ENCODE peak calls at places on chromosomes 12 and 14, in seven cellular contexts. One of them, this sample, is unnamed.

GRCh38 chr14:75499084-75499875 is 23.0 kb upstream of the BATF start:
- DNase-seq in CD8-positive, alpha-beta T cell: no peak
- DNase-seq in right lobe of liver: no peak
- DNase-seq in fibroblast of lung: no peak
- DNase-seq in GF-D8: no peak
- DNase-seq in HT1080: no peak
- DNase-seq in heart right ventricle: no peak
- DNase-seq in this sample: no peak

GRCh38 chr14:104202259-104203070 is 64.1 kb downstream of the KIF26A start:
- DNase-seq in CD8-positive, alpha-beta T cell: no peak
- DNase-seq in right lobe of liver: no peak
- DNase-seq in fibroblast of lung: no peak
- DNase-seq in GF-D8: no peak
- DNase-seq in HT1080: no peak
- DNase-seq in heart right ventricle: no peak
- DNase-seq in this sample: no peak

GRCh38 chr12:69355363-69356035 is 4.0 kb upstream of the YEATS4 start:
- DNase-seq in CD8-positive, alpha-beta T cell: no peak
- DNase-seq in right lobe of liver: no peak
- DNase-seq in fibroblast of lung: no peak
- DNase-seq in GF-D8: no peak
- DNase-seq in HT1080: no peak
- DNase-seq in heart right ventricle: no peak
- DNase-seq in this sample: no peak

GRCh38 chr14:33918256-33918655 is 32.6 kb downstream of the EGLN3 start:
- DNase-seq in CD8-positive, alpha-beta T cell: no peak
- DNase-seq in right lobe of liver: no peak
- DNase-seq in fibroblast of lung: no peak
- DNase-seq in GF-D8: no peak
- DNase-seq in HT1080: no peak
- DNase-seq in heart right ventricle: no peak
- DNase-seq in this sample: no peak

GRCh38 chr12:124727244-124727673 is 136.4 kb downstream of the SCARB1 start:
- DNase-seq in CD8-positive, alpha-beta T cell: no peak
- DNase-seq in right lobe of liver: peak
- DNase-seq in fibroblast of lung: peak
- DNase-seq in GF-D8: peak
- DNase-seq in HT1080: peak
- DNase-seq in heart right ventricle: peak
- DNase-seq in this sample: peak

GRCh38 chr12:92987362-92987761 is 58.3 kb upstream of the EEA1 start:
- DNase-seq in CD8-positive, alpha-beta T cell: no peak
- DNase-seq in right lobe of liver: no peak
- DNase-seq in fibroblast of lung: peak
- DNase-seq in GF-D8: peak
- DNase-seq in HT1080: peak
- DNase-seq in heart right ventricle: no peak
- DNase-seq in this sample: no peak

GRCh38 chr14:34843011-34843554 is 32.1 kb downstream of the BAZ1A start:
- DNase-seq in CD8-positive, alpha-beta T cell: no peak
- DNase-seq in right lobe of liver: no peak
- DNase-seq in fibroblast of lung: peak
- DNase-seq in GF-D8: peak
- DNase-seq in HT1080: peak
- DNase-seq in heart right ventricle: no peak
- DNase-seq in this sample: no peak

GRCh38 chr14:52862652-52863338 is 71.4 kb upstream of the GNPNAT1 start:
- DNase-seq in CD8-positive, alpha-beta T cell: no peak
- DNase-seq in right lobe of liver: no peak
- DNase-seq in fibroblast of lung: peak
- DNase-seq in GF-D8: no peak
- DNase-seq in HT1080: no peak
- DNase-seq in heart right ventricle: no peak
- DNase-seq in this sample: no peak

GRCh38 chr14:35940291-35940690 is 114.2 kb downstream of the BRMS1L start:
- DNase-seq in CD8-positive, alpha-beta T cell: no peak
- DNase-seq in right lobe of liver: no peak
- DNase-seq in fibroblast of lung: peak
- DNase-seq in GF-D8: no peak
- DNase-seq in HT1080: no peak
- DNase-seq in heart right ventricle: no peak
- DNase-seq in this sample: no peak

GRCh38 chr12:3293446-3294161 is 197.4 kb upstream of the PRMT8 start:
- DNase-seq in CD8-positive, alpha-beta T cell: no peak
- DNase-seq in right lobe of liver: no peak
- DNase-seq in fibroblast of lung: no peak
- DNase-seq in GF-D8: no peak
- DNase-seq in HT1080: peak
- DNase-seq in heart right ventricle: no peak
- DNase-seq in this sample: no peak

GRCh38 chr14:26598081-26598671 is 343 bp upstream of the NOVA1 start:
- DNase-seq in CD8-positive, alpha-beta T cell: peak
- DNase-seq in right lobe of liver: peak
- DNase-seq in fibroblast of lung: peak
- DNase-seq in GF-D8: no peak
- DNase-seq in HT1080: peak
- DNase-seq in heart right ventricle: peak
- DNase-seq in this sample: no peak

GRCh38 chr12:6469609-6470374 is 685 bp downstream of the VAMP1 start:
- DNase-seq in CD8-positive, alpha-beta T cell: no peak
- DNase-seq in right lobe of liver: no peak
- DNase-seq in fibroblast of lung: peak
- DNase-seq in GF-D8: no peak
- DNase-seq in HT1080: no peak
- DNase-seq in heart right ventricle: no peak
- DNase-seq in this sample: no peak

GRCh38 chr14:100078997-100079561 is 13.9 kb downstream of the EVL start:
- DNase-seq in CD8-positive, alpha-beta T cell: peak
- DNase-seq in right lobe of liver: no peak
- DNase-seq in fibroblast of lung: peak
- DNase-seq in GF-D8: peak
- DNase-seq in HT1080: peak
- DNase-seq in heart right ventricle: peak
- DNase-seq in this sample: peak

GRCh38 chr12:4850857-4851380 is 58.8 kb upstream of the KCNA1 start:
- DNase-seq in CD8-positive, alpha-beta T cell: no peak
- DNase-seq in right lobe of liver: no peak
- DNase-seq in fibroblast of lung: no peak
- DNase-seq in GF-D8: no peak
- DNase-seq in HT1080: no peak
- DNase-seq in heart right ventricle: no peak
- DNase-seq in this sample: no peak

GRCh38 chr14:99749763-99750715 is 43.2 kb upstream of the EML1 start:
- DNase-seq in CD8-positive, alpha-beta T cell: no peak
- DNase-seq in right lobe of liver: peak
- DNase-seq in fibroblast of lung: no peak
- DNase-seq in GF-D8: no peak
- DNase-seq in HT1080: no peak
- DNase-seq in heart right ventricle: peak
- DNase-seq in this sample: no peak

GRCh38 chr14:38737657-38738056 is 365.4 kb downstream of the SEC23A start:
- DNase-seq in CD8-positive, alpha-beta T cell: no peak
- DNase-seq in right lobe of liver: peak
- DNase-seq in fibroblast of lung: no peak
- DNase-seq in GF-D8: no peak
- DNase-seq in HT1080: no peak
- DNase-seq in heart right ventricle: no peak
- DNase-seq in this sample: no peak

GRCh38 chr14:96567289-96567899 is 65.2 kb downstream of the PAPOLA start:
- DNase-seq in CD8-positive, alpha-beta T cell: no peak
- DNase-seq in right lobe of liver: no peak
- DNase-seq in fibroblast of lung: peak
- DNase-seq in GF-D8: no peak
- DNase-seq in HT1080: peak
- DNase-seq in heart right ventricle: no peak
- DNase-seq in this sample: no peak

GRCh38 chr14:48937796-48938195 is 648.4 kb downstream of the RPS29 start:
- DNase-seq in CD8-positive, alpha-beta T cell: no peak
- DNase-seq in right lobe of liver: no peak
- DNase-seq in fibroblast of lung: no peak
- DNase-seq in GF-D8: no peak
- DNase-seq in HT1080: peak
- DNase-seq in heart right ventricle: no peak
- DNase-seq in this sample: no peak

GRCh38 chr14:99968156-99968920 is 96.9 kb upstream of the EVL start:
- DNase-seq in CD8-positive, alpha-beta T cell: no peak
- DNase-seq in right lobe of liver: no peak
- DNase-seq in fibroblast of lung: peak
- DNase-seq in GF-D8: no peak
- DNase-seq in HT1080: peak
- DNase-seq in heart right ventricle: no peak
- DNase-seq in this sample: no peak

GRCh38 chr12:22499445-22499844 is 44.9 kb downstream of the C2CD5 start:
- DNase-seq in CD8-positive, alpha-beta T cell: no peak
- DNase-seq in right lobe of liver: no peak
- DNase-seq in fibroblast of lung: no peak
- DNase-seq in GF-D8: no peak
- DNase-seq in HT1080: no peak
- DNase-seq in heart right ventricle: no peak
- DNase-seq in this sample: no peak

GRCh38 chr12:62537544-62537943 is 70.9 kb downstream of the MON2 start:
- DNase-seq in CD8-positive, alpha-beta T cell: no peak
- DNase-seq in right lobe of liver: no peak
- DNase-seq in fibroblast of lung: peak
- DNase-seq in GF-D8: no peak
- DNase-seq in HT1080: peak
- DNase-seq in heart right ventricle: no peak
- DNase-seq in this sample: no peak

GRCh38 chr12:51631591-51631990 is 40.6 kb downstream of the SCN8A start:
- DNase-seq in CD8-positive, alpha-beta T cell: no peak
- DNase-seq in right lobe of liver: no peak
- DNase-seq in fibroblast of lung: peak
- DNase-seq in GF-D8: no peak
- DNase-seq in HT1080: peak
- DNase-seq in heart right ventricle: no peak
- DNase-seq in this sample: no peak

GRCh38 chr12:105570944-105571343 is 240.5 kb downstream of the C12orf75 start:
- DNase-seq in CD8-positive, alpha-beta T cell: no peak
- DNase-seq in right lobe of liver: no peak
- DNase-seq in fibroblast of lung: no peak
- DNase-seq in GF-D8: no peak
- DNase-seq in HT1080: no peak
- DNase-seq in heart right ventricle: no peak
- DNase-seq in this sample: no peak

GRCh38 chr12:94049718-94050117 is 98.7 kb upstream of the PLXNC1 start:
- DNase-seq in CD8-positive, alpha-beta T cell: no peak
- DNase-seq in right lobe of liver: no peak
- DNase-seq in fibroblast of lung: no peak
- DNase-seq in GF-D8: no peak
- DNase-seq in HT1080: no peak
- DNase-seq in heart right ventricle: no peak
- DNase-seq in this sample: no peak

GRCh38 chr12:50057896-50058670 is 687 bp downstream of the ASIC1 start:
- DNase-seq in CD8-positive, alpha-beta T cell: peak
- DNase-seq in right lobe of liver: peak
- DNase-seq in fibroblast of lung: no peak
- DNase-seq in GF-D8: no peak
- DNase-seq in HT1080: no peak
- DNase-seq in heart right ventricle: no peak
- DNase-seq in this sample: no peak

GRCh38 chr12:43728117-43728516 is 30.5 kb downstream of the PUS7L start:
- DNase-seq in CD8-positive, alpha-beta T cell: no peak
- DNase-seq in right lobe of liver: no peak
- DNase-seq in fibroblast of lung: peak
- DNase-seq in GF-D8: no peak
- DNase-seq in HT1080: no peak
- DNase-seq in heart right ventricle: no peak
- DNase-seq in this sample: no peak

GRCh38 chr12:11758838-11759509 is 109.5 kb downstream of the ETV6 start:
- DNase-seq in CD8-positive, alpha-beta T cell: no peak
- DNase-seq in right lobe of liver: no peak
- DNase-seq in fibroblast of lung: peak
- DNase-seq in GF-D8: no peak
- DNase-seq in HT1080: no peak
- DNase-seq in heart right ventricle: no peak
- DNase-seq in this sample: no peak

GRCh38 chr12:122641976-122642375 is 61.2 kb downstream of the HCAR2 start:
- DNase-seq in CD8-positive, alpha-beta T cell: no peak
- DNase-seq in right lobe of liver: no peak
- DNase-seq in fibroblast of lung: peak
- DNase-seq in GF-D8: no peak
- DNase-seq in HT1080: peak
- DNase-seq in heart right ventricle: no peak
- DNase-seq in this sample: no peak

GRCh38 chr14:31611778-31612433 is 50.7 kb downstream of the NUBPL start:
- DNase-seq in CD8-positive, alpha-beta T cell: no peak
- DNase-seq in right lobe of liver: no peak
- DNase-seq in fibroblast of lung: no peak
- DNase-seq in GF-D8: no peak
- DNase-seq in HT1080: no peak
- DNase-seq in heart right ventricle: no peak
- DNase-seq in this sample: no peak

GRCh38 chr14:23121401-23121800 is 2.3 kb upstream of the CEBPE start:
- DNase-seq in CD8-positive, alpha-beta T cell: no peak
- DNase-seq in right lobe of liver: no peak
- DNase-seq in fibroblast of lung: peak
- DNase-seq in GF-D8: no peak
- DNase-seq in HT1080: peak
- DNase-seq in heart right ventricle: no peak
- DNase-seq in this sample: no peak

GRCh38 chr12:69334138-69334537 is 14.0 kb upstream of the LYZ start:
- DNase-seq in CD8-positive, alpha-beta T cell: no peak
- DNase-seq in right lobe of liver: no peak
- DNase-seq in fibroblast of lung: no peak
- DNase-seq in GF-D8: no peak
- DNase-seq in HT1080: no peak
- DNase-seq in heart right ventricle: no peak
- DNase-seq in this sample: no peak

GRCh38 chr14:50003213-50004021 is 110.5 kb downstream of the ARF6 start:
- DNase-seq in CD8-positive, alpha-beta T cell: peak
- DNase-seq in right lobe of liver: peak
- DNase-seq in fibroblast of lung: peak
- DNase-seq in GF-D8: peak
- DNase-seq in HT1080: no peak
- DNase-seq in heart right ventricle: peak
- DNase-seq in this sample: peak

GRCh38 chr12:60231301-60231700 is 635.5 kb downstream of the SLC16A7 start:
- DNase-seq in CD8-positive, alpha-beta T cell: no peak
- DNase-seq in right lobe of liver: no peak
- DNase-seq in fibroblast of lung: no peak
- DNase-seq in GF-D8: no peak
- DNase-seq in HT1080: no peak
- DNase-seq in heart right ventricle: no peak
- DNase-seq in this sample: no peak

GRCh38 chr12:102050660-102051430 is 10.9 kb downstream of the WASHC3 start:
- DNase-seq in CD8-positive, alpha-beta T cell: no peak
- DNase-seq in right lobe of liver: no peak
- DNase-seq in fibroblast of lung: no peak
- DNase-seq in GF-D8: no peak
- DNase-seq in HT1080: no peak
- DNase-seq in heart right ventricle: no peak
- DNase-seq in this sample: no peak

GRCh38 chr14:96297000-96297399 is 41.0 kb downstream of the BDKRB1 start:
- DNase-seq in CD8-positive, alpha-beta T cell: no peak
- DNase-seq in right lobe of liver: no peak
- DNase-seq in fibroblast of lung: no peak
- DNase-seq in GF-D8: no peak
- DNase-seq in HT1080: no peak
- DNase-seq in heart right ventricle: no peak
- DNase-seq in this sample: no peak

GRCh38 chr12:102461501-102461900 is 18.9 kb downstream of the IGF1 start:
- DNase-seq in CD8-positive, alpha-beta T cell: no peak
- DNase-seq in right lobe of liver: no peak
- DNase-seq in fibroblast of lung: no peak
- DNase-seq in GF-D8: no peak
- DNase-seq in HT1080: no peak
- DNase-seq in heart right ventricle: no peak
- DNase-seq in this sample: no peak

GRCh38 chr12:62724285-62724684 is 210.7 kb downstream of the PPM1H start:
- DNase-seq in CD8-positive, alpha-beta T cell: no peak
- DNase-seq in right lobe of liver: no peak
- DNase-seq in fibroblast of lung: no peak
- DNase-seq in GF-D8: no peak
- DNase-seq in HT1080: no peak
- DNase-seq in heart right ventricle: no peak
- DNase-seq in this sample: no peak